ENCODE peak calls at places on chromosomes 3 and 15, in eight cellular contexts. One of them, this sample, is unnamed.

GRCh38 chr3:10404377-10404776 is 83.5 kb upstream of the SEC13 start:
- DNase-seq in T1000: no peak
- DNase-seq in C1 segment of cervical spinal cord: no peak
- DNase-seq in WTC11: no peak
- DNase-seq in stimulated activated CD4-positive, alpha-beta T cell treated with anti-CD3 and anti-CD28 coated beads, TNF-alpha, amount 100 ng/mL, for 24 hours: no peak
- DNase-seq in AG09309: no peak
- DNase-seq in psoas muscle: no peak
- DNase-seq in hippocampal formation: no peak
- DNase-seq in this sample: no peak

GRCh38 chr3:57810471-57811144 is 54.5 kb downstream of the SLMAP start:
- DNase-seq in T1000: no peak
- DNase-seq in WTC11: no peak
- DNase-seq in stimulated activated CD4-positive, alpha-beta T cell treated with anti-CD3 and anti-CD28 coated beads, TNF-alpha, amount 100 ng/mL, for 24 hours: no peak
- DNase-seq in hippocampal formation: no peak
- DNase-seq in AG09309: no peak
- DNase-seq in C1 segment of cervical spinal cord: no peak
- DNase-seq in psoas muscle: no peak
- DNase-seq in this sample: no peak

GRCh38 chr15:67322481-67322880 is 67.9 kb downstream of the IQCH start:
- DNase-seq in T1000: no peak
- DNase-seq in hippocampal formation: no peak
- DNase-seq in AG09309: peak; percentile 23
- DNase-seq in stimulated activated CD4-positive, alpha-beta T cell treated with anti-CD3 and anti-CD28 coated beads, TNF-alpha, amount 100 ng/mL, for 24 hours: no peak
- DNase-seq in psoas muscle: no peak
- DNase-seq in WTC11: no peak
- DNase-seq in C1 segment of cervical spinal cord: no peak
- DNase-seq in this sample: no peak

GRCh38 chr3:21544076-21544462 is 206.9 kb downstream of the ZNF385D start:
- DNase-seq in C1 segment of cervical spinal cord: no peak
- DNase-seq in WTC11: no peak
- DNase-seq in hippocampal formation: no peak
- DNase-seq in psoas muscle: no peak
- DNase-seq in stimulated activated CD4-positive, alpha-beta T cell treated with anti-CD3 and anti-CD28 coated beads, TNF-alpha, amount 100 ng/mL, for 24 hours: no peak
- DNase-seq in AG09309: no peak
- DNase-seq in T1000: no peak
- DNase-seq in this sample: peak; percentile 82

GRCh38 chr3:141412936-141413354 is 44.6 kb downstream of the ZBTB38 start:
- DNase-seq in stimulated activated CD4-positive, alpha-beta T cell treated with anti-CD3 and anti-CD28 coated beads, TNF-alpha, amount 100 ng/mL, for 24 hours: no peak
- DNase-seq in AG09309: peak; percentile 82
- DNase-seq in T1000: no peak
- DNase-seq in psoas muscle: peak; percentile 95
- DNase-seq in WTC11: no peak
- DNase-seq in hippocampal formation: peak; percentile 86
- DNase-seq in C1 segment of cervical spinal cord: peak; percentile 41
- DNase-seq in this sample: no peak

GRCh38 chr3:25897019-25897418 is 107.1 kb downstream of the OXSM start:
- DNase-seq in WTC11: peak; percentile 66
- DNase-seq in AG09309: no peak
- DNase-seq in stimulated activated CD4-positive, alpha-beta T cell treated with anti-CD3 and anti-CD28 coated beads, TNF-alpha, amount 100 ng/mL, for 24 hours: no peak
- DNase-seq in psoas muscle: no peak
- DNase-seq in T1000: no peak
- DNase-seq in C1 segment of cervical spinal cord: no peak
- DNase-seq in hippocampal formation: no peak
- DNase-seq in this sample: no peak

GRCh38 chr3:123388811-123389210 is 60.1 kb downstream of the ADCY5 start:
- DNase-seq in T1000: no peak
- DNase-seq in WTC11: no peak
- DNase-seq in C1 segment of cervical spinal cord: no peak
- DNase-seq in AG09309: no peak
- DNase-seq in psoas muscle: no peak
- DNase-seq in hippocampal formation: no peak
- DNase-seq in stimulated activated CD4-positive, alpha-beta T cell treated with anti-CD3 and anti-CD28 coated beads, TNF-alpha, amount 100 ng/mL, for 24 hours: no peak
- DNase-seq in this sample: no peak

GRCh38 chr3:13655074-13655913 is 106.4 kb downstream of the FBLN2 start:
- DNase-seq in stimulated activated CD4-positive, alpha-beta T cell treated with anti-CD3 and anti-CD28 coated beads, TNF-alpha, amount 100 ng/mL, for 24 hours: no peak
- DNase-seq in WTC11: peak; percentile 78
- DNase-seq in T1000: no peak
- DNase-seq in psoas muscle: peak; percentile 60
- DNase-seq in hippocampal formation: no peak
- DNase-seq in C1 segment of cervical spinal cord: no peak
- DNase-seq in AG09309: no peak
- DNase-seq in this sample: no peak

GRCh38 chr3:74663178-74663577 is 48.7 kb upstream of the CNTN3 start:
- DNase-seq in C1 segment of cervical spinal cord: no peak
- DNase-seq in T1000: no peak
- DNase-seq in WTC11: no peak
- DNase-seq in hippocampal formation: no peak
- DNase-seq in stimulated activated CD4-positive, alpha-beta T cell treated with anti-CD3 and anti-CD28 coated beads, TNF-alpha, amount 100 ng/mL, for 24 hours: no peak
- DNase-seq in AG09309: no peak
- DNase-seq in psoas muscle: no peak
- DNase-seq in this sample: no peak